ENCODE peak calls at places on chromosomes 7 and 10, in five cellular contexts. Z, S, U, N and X are unnamed samples.

GRCh38 chr10:124063736-124064135 is 29.7 kb downstream of the CHST15 start:
- DNase-seq in U (no peak), N (no peak), S (peak), Z (peak), X (peak)

GRCh38 chr10:70492786-70493659 is 14.5 kb downstream of the PALD1 start:
- DNase-seq in S (peak), U (peak), N (no peak), Z (no peak), X (no peak)

GRCh38 chr10:28463676-28464395 is 69.1 kb upstream of the WAC start:
- DNase-seq in U (no peak), N (no peak), S (no peak), Z (no peak), X (no peak)

GRCh38 chr7:48089415-48089975 is 430 bp downstream of the UPP1 start:
- DNase-seq in Z (peak), U (no peak), S (peak), N (peak), X (peak)

GRCh38 chr7:133724694-133725093 is 402.4 kb upstream of the LRGUK start:
- DNase-seq in N (no peak), U (no peak), Z (no peak), S (no peak), X (no peak)

GRCh38 chr7:107463139-107464078 is 6.4 kb upstream of the GPR22 start:
- DNase-seq in N (peak), U (peak), Z (peak), S (peak), X (peak)

GRCh38 chr7:151784843-151785680 is 91.9 kb downstream of the PRKAG2 start:
- DNase-seq in N (no peak), Z (no peak), S (no peak), U (peak), X (no peak)

GRCh38 chr7:21722371-21722770 is 179.5 kb downstream of the DNAH11 start:
- DNase-seq in N (no peak), U (no peak), S (peak), Z (no peak), X (no peak)

GRCh38 chr10:58477122-58477521 is 35.5 kb upstream of the BICC1 start:
- DNase-seq in N (no peak), S (no peak), Z (peak), U (no peak), X (no peak)

GRCh38 chr7:132783824-132784223 is 207.6 kb upstream of the PLXNA4 start:
- DNase-seq in S (peak), Z (peak), U (no peak), N (no peak), X (no peak)

GRCh38 chr10:93437000-93437945 is 44.9 kb downstream of the MYOF start:
- DNase-seq in S (peak), Z (peak), U (no peak), N (no peak), X (peak)

GRCh38 chr10:4733150-4733842 is 92.7 kb upstream of the AKR1E2 start:
- DNase-seq in S (no peak), U (no peak), N (no peak), Z (no peak), X (peak)

GRCh38 chr10:442209-442608 is 247.3 kb downstream of the DIP2C start:
- DNase-seq in Z (no peak), S (no peak), N (no peak), U (no peak), X (no peak)

GRCh38 chr7:106289848-106290247 is 5.1 kb upstream of the NAMPT start:
- DNase-seq in U (no peak), S (peak), Z (peak), N (no peak), X (no peak)

GRCh38 chr7:28002638-28003037 is 178.0 kb downstream of the JAZF1 start:
- DNase-seq in Z (no peak), S (peak), U (no peak), N (no peak), X (peak)

GRCh38 chr7:118606632-118607031 is 382.1 kb downstream of the ANKRD7 start:
- DNase-seq in U (no peak), S (no peak), N (no peak), Z (no peak), X (no peak)

GRCh38 chr7:27143022-27143949 is at the start of gene HOXA5:
- DNase-seq in Z (peak), U (peak), N (no peak), S (peak), X (no peak)

GRCh38 chr7:127251458-127252379 is 1.0 kb downstream of the GRM8 start:
- DNase-seq in U (peak), S (no peak), Z (peak), N (no peak), X (peak)

GRCh38 chr7:94414481-94414880 is 19.8 kb downstream of the COL1A2 start:
- DNase-seq in Z (no peak), S (peak), N (no peak), U (no peak), X (no peak)

GRCh38 chr10:77874872-77875271 is 51.7 kb downstream of the DLG5 start:
- DNase-seq in N (no peak), U (no peak), Z (no peak), S (no peak), X (no peak)

GRCh38 chr10:86294346-86295265 is 72.0 kb downstream of the GRID1 start:
- DNase-seq in U (peak), N (no peak), S (no peak), Z (no peak), X (no peak)

GRCh38 chr10:70688828-70689227 is 16.5 kb downstream of the ADAMTS14 start:
- DNase-seq in N (no peak), Z (no peak), U (no peak), S (no peak), X (no peak)

GRCh38 chr10:95282115-95282514 is 8.7 kb downstream of the PDLIM1 start:
- DNase-seq in N (no peak), U (no peak), S (no peak), Z (no peak), X (no peak)

GRCh38 chr10:12068467-12069269 is at the start of gene DHTKD1:
- DNase-seq in Z (peak), U (peak), S (peak), N (peak), X (peak)